ENCODE peak calls at places on chromosomes 6 and 20, in nine cellular contexts. W, V, X, Y, A, N, Q, S and J are unnamed samples. For H3K4me1, the result is how much of the 10 kb centered on the place peaks cover.

GRCh38 chr6:31768717-31769257 is 6.3 kb downstream of the SAPCD1 start:
- DNase-seq in X (no peak), V (no peak), W (no peak), Y (no peak), A (no peak), Q (no peak), S (no peak), N (no peak), J (no peak)

GRCh38 chr6:219641-220198 is 72.6 kb upstream of the DUSP22 start:
- DNase-seq in V (peak), Q (peak), W (no peak), A (no peak), S (peak), X (peak), Y (no peak), N (peak), J (peak)

GRCh38 chr6:32558426-32559057 is 28.5 kb upstream of the HLA-DRB5 start:
- DNase-seq in W (no peak), X (no peak), V (no peak), Y (no peak), Q (no peak), A (no peak), N (no peak), S (no peak), J (no peak)

GRCh38 chr20:36274248-36274841 is 31.8 kb upstream of the DLGAP4 start:
- DNase-seq in X (no peak), S (no peak), N (no peak), A (no peak), V (no peak), Q (no peak), W (no peak), Y (no peak), J (no peak)

GRCh38 chr6:167245586-167245985 is 45.5 kb upstream of the UNC93A start:
- DNase-seq in A (no peak), N (no peak), Y (no peak), X (no peak), Q (no peak), S (no peak), W (no peak), V (no peak), J (no peak)

GRCh38 chr6:43997342-43997677 is 129.9 kb downstream of the MRPL14 start:
- DNase-seq in W (no peak), S (no peak), V (no peak), X (no peak), Y (peak), A (no peak), N (no peak), Q (no peak), J (no peak)

GRCh38 chr6:14775528-14775927 is 470.3 kb upstream of the JARID2 start:
- DNase-seq in N (no peak), A (no peak), Q (no peak), X (no peak), S (no peak), V (no peak), Y (no peak), W (no peak), J (no peak)

GRCh38 chr6:33613146-33613793 is 7.9 kb upstream of the ITPR3 start:
- DNase-seq in N (no peak), S (peak), Q (peak), W (no peak), A (no peak), V (no peak), Y (no peak), X (no peak), J (no peak)

GRCh38 chr6:17334265-17334664 is 53.1 kb downstream of the RBM24 start:
- DNase-seq in Y (no peak), S (peak), A (no peak), Q (peak), N (no peak), W (no peak), X (no peak), V (no peak), J (no peak)

GRCh38 chr20:58008413-58008812 is 220.0 kb downstream of the ANKRD60 start:
- DNase-seq in X (no peak), N (no peak), Y (no peak), A (no peak), V (no peak), S (no peak), W (peak), Q (no peak), J (no peak)

GRCh38 chr6:138404666-138405337 is 779 bp downstream of the HEBP2 start:
- DNase-seq in X (no peak), Y (peak), Q (peak), W (peak), V (peak), S (no peak), A (no peak), N (no peak), J (peak)

GRCh38 chr20:52054123-52054522 is 137.5 kb downstream of the ZFP64 start:
- DNase-seq in Q (no peak), W (no peak), V (no peak), X (no peak), N (no peak), A (no peak), Y (no peak), S (no peak), J (no peak)

GRCh38 chr20:20225325-20225724 is 142.6 kb upstream of the INSM1 start:
- DNase-seq in V (no peak), W (no peak), Q (no peak), Y (no peak), S (no peak), A (no peak), N (no peak), X (no peak), J (no peak)

GRCh38 chr6:130848945-130849344 is 21.7 kb downstream of the SMLR1 start:
- DNase-seq in V (no peak), X (no peak), N (no peak), W (no peak), Q (peak), S (no peak), Y (no peak), A (no peak), J (no peak)

GRCh38 chr6:159130846-159131245 is 38.4 kb upstream of the FNDC1 start:
- DNase-seq in Q (no peak), N (no peak), V (no peak), W (no peak), S (no peak), Y (no peak), X (no peak), A (no peak), J (no peak)

GRCh38 chr20:32820698-32821378 is 1.1 kb downstream of the MAPRE1 start:
- DNase-seq in A (no peak), W (peak), Q (no peak), N (no peak), V (no peak), Y (peak), S (peak), X (no peak), J (no peak)

GRCh38 chr20:36279362-36279761 is 26.8 kb upstream of the DLGAP4 start:
- DNase-seq in A (no peak), V (no peak), Q (no peak), N (no peak), W (no peak), X (no peak), Y (no peak), S (no peak), J (no peak)

GRCh38 chr20:61666471-61666832 is 399.2 kb downstream of the TAF4 start:
- DNase-seq in A (no peak), V (no peak), X (no peak), Y (no peak), N (no peak), S (no peak), W (no peak), Q (no peak), J (no peak)

GRCh38 chr6:56730663-56731529 is 88.2 kb upstream of the DST start:
- DNase-seq in V (peak), X (no peak), N (no peak), Y (no peak), S (peak), A (peak), Q (peak), W (no peak), J (peak)

GRCh38 chr6:77264970-77265369 is 198.3 kb downstream of the HTR1B start:
- DNase-seq in V (no peak), S (no peak), X (no peak), W (no peak), Q (no peak), A (no peak), N (no peak), Y (no peak), J (no peak)

GRCh38 chr20:50278684-50279531 is 88.3 kb downstream of the CEBPB start:
- DNase-seq in S (peak), X (peak), W (no peak), V (peak), Q (peak), A (no peak), N (peak), Y (peak), J (peak)

GRCh38 chr6:31660224-31660997 is at the start of gene C6orf47:
- DNase-seq in S (peak), Y (peak), A (no peak), X (peak), Q (peak), V (peak), N (peak), W (peak), J (peak)

GRCh38 chr20:50762435-50763201 is 31.2 kb downstream of the PARD6B start:
- DNase-seq in Q (peak), A (peak), V (no peak), Y (peak), N (peak), X (peak), S (peak), W (peak), J (peak)

GRCh38 chr6:22470454-22471368 is 98.7 kb upstream of the HDGFL1 start:
- DNase-seq in W (peak), S (peak), Q (peak), N (peak), Y (peak), V (no peak), A (peak), X (peak), J (peak)

GRCh38 chr6:148528292-148528691 is 185.7 kb downstream of the SASH1 start:
- DNase-seq in Y (no peak), S (peak), X (no peak), V (no peak), N (no peak), Q (peak), W (no peak), A (no peak), J (no peak)

GRCh38 chr6:166244353-166245045 is 63.7 kb downstream of the PRR18 start:
- DNase-seq in W (no peak), S (no peak), A (no peak), Y (no peak), X (no peak), N (no peak), Q (no peak), V (no peak), J (no peak)

GRCh38 chr6:100504786-100505737 is 40.3 kb upstream of the SIM1 start:
- DNase-seq in V (peak), W (no peak), S (peak), X (peak), N (no peak), Q (peak), Y (no peak), A (peak), J (no peak)

GRCh38 chr6:6191909-6192308 is 128.6 kb downstream of the F13A1 start:
- DNase-seq in Q (no peak), S (no peak), V (no peak), W (no peak), N (no peak), Y (no peak), A (no peak), X (no peak), J (no peak)

GRCh38 chr6:164085552-164086325 is 671.2 kb downstream of the QKI start:
- DNase-seq in V (peak), Y (no peak), N (no peak), Q (peak), A (no peak), X (peak), W (no peak), S (peak), J (no peak)

GRCh38 chr6:41786451-41787218 is 859 bp upstream of the TOMM6 start:
- DNase-seq in Q (peak), N (peak), V (peak), A (no peak), X (peak), Y (peak), W (peak), S (peak), J (peak)

GRCh38 chr6:43247115-43247999 is 4.1 kb downstream of the TTBK1 start:
- DNase-seq in A (no peak), Y (peak), Q (peak), S (peak), N (peak), W (peak), X (peak), V (peak), J (peak)

GRCh38 chr20:16821211-16822089 is 73.3 kb downstream of the OTOR start:
- DNase-seq in S (peak), A (peak), V (peak), W (no peak), N (no peak), X (no peak), Y (no peak), Q (peak), J (peak)

GRCh38 chr6:37952027-37952426 is 132.5 kb downstream of the ZFAND3 start:
- DNase-seq in S (no peak), Q (no peak), V (no peak), Y (no peak), W (no peak), A (no peak), X (no peak), N (no peak), J (no peak)

DNA sequence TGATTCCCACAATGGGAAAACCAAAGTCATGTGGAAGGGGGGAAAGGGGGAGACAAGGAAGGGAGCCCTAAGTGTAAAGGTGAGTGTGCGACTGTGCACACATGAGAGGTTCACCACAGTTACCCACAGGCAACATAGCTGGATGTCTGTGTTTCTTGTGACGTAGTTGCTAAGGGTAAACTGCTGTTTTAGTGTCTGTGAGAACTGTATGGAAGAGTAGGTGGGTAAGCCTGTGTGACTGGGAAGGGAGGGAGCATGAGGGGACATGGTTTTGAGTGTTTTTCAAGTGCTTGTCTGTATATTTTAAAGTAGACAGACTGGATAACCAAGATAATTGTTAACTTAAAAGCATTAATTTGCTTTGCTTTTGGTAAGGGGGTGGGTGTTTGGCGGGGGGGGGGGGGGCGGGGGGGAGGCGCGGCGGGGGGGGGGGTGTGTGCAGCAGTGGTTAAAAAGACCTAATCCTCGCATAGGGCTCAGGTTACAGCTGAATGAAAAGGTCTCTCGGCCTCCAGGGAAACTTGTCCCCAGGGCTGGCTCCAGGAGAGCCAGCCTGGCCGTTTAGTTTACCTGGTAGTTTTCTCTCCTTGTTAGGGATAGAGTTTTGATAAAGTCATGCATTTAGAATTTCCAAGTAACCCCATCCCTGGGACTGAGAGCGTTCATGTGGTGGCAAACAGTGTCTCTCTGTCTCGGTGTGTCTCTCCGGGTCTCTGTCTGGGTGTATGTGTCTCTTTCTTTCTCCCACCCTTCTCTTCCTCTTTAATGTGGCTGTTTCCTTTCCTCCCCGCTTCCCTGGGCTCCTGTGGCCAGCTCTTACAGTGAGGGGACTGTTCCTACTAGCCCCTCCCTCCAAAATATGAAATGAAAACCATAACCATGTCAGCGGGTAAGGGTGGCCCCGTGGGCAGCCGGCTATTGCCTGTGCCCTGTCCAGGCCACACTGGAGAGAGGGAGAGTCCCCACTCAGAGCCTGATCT is 3.4 kb downstream of the SCUBE3 start:
- DNase-seq in W (no peak), X (no peak), N (no peak), Y (no peak), S (no peak), A (no peak), V (no peak), Q (no peak), J (no peak)
- H3K4me1 ChIP-seq in W (under half), X (under half), N (under half), Y (under half), S (under half), A (under half), V (under half), Q (under half), J (under half)

GRCh38 chr6:132964101-132964867 is 149.9 kb downstream of the RPS12 start:
- DNase-seq in Y (no peak), V (peak), W (no peak), A (no peak), S (peak), Q (peak), X (no peak), N (no peak), J (no peak)
- H3K27ac ChIP-seq in Y (no peak), V (no peak), W (no peak), A (no peak), S (no peak), Q (no peak), X (no peak), N (no peak), J (no peak)

GRCh38 chr20:45817652-45818194 is 5.3 kb downstream of the UBE2C start:
- DNase-seq in A (no peak), Y (no peak), N (peak), Q (peak), X (no peak), V (peak), S (peak), W (no peak), J (no peak)

GRCh38 chr20:45821942-45822341 is 5.2 kb downstream of the TNNC2 start:
- DNase-seq in W (no peak), N (no peak), V (no peak), Y (peak), S (no peak), X (no peak), Q (no peak), A (no peak), J (no peak)

GRCh38 chr20:45819466-45819865 is 7.0 kb downstream of the UBE2C start:
- DNase-seq in N (no peak), V (no peak), Y (no peak), X (no peak), Q (no peak), S (no peak), W (no peak), A (no peak), J (no peak)

GRCh38 chr20:45816951-45817651 is 4.7 kb downstream of the UBE2C start:
- DNase-seq in Y (no peak), S (no peak), N (no peak), A (no peak), Q (no peak), W (no peak), X (no peak), V (no peak), J (no peak)

DNA sequence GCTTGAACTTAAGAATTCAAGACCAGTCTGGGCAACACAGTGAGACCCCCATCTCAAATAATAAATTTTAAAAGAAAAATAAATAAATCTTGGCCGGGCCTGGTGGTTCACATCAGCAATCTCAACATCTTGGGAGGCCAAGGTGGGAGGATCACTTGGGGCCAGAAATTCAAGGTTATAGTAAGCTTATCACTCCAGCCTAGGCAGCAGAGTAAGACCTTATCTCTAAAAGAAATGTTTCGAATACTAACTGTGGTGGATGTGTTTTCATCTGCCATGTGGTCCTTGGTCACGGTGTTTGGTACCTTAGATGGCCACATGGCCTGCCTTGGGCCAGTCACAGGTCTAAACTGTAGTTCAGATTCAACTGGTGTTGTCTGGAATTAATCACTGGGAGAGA is 5.8 kb downstream of the UBE2C start:
- DNase-seq in A (no peak), N (no peak), W (no peak), V (no peak), Y (no peak), X (no peak), Q (no peak), S (no peak), J (no peak)
- H3K4me1 ChIP-seq in A (under half), N (under half), W (under half), V (under half), Y (under half), X (under half), Q (under half), S (under half), J (under half)

GRCh38 chr6:110529907-110530306 is 53.5 kb upstream of the SLC22A16 start:
- DNase-seq in Q (peak), A (no peak), Y (no peak), V (peak), N (no peak), X (no peak), S (peak), W (no peak), J (no peak)
- H3K27ac ChIP-seq in Q (peak), A (peak), Y (no peak), V (no peak), N (no peak), X (no peak), S (no peak), W (no peak), J (no peak)

DNA sequence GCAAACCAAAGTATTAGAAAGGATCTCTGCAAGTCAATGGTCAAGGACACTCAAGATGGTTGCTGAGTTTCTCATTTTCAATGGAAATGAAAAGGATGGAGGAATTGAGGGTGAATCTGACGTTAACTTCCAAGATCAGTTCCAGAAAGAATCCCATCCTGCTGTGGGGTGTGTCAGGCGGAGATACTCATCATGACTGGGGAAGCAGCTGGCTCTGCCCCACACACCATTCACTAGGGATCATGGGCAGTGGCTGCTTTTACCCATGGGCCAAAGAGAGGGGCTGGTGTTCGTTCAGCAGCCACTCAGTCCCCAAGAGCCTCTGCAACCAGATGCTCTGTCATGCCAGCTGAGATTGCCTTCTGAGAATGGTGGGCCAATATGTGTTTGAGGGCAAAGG is 102.3 kb upstream of the KCNK16 start:
- DNase-seq in W (no peak), Q (no peak), V (no peak), X (no peak), A (no peak), N (no peak), S (no peak), Y (no peak), J (no peak)
- H3K4me1 ChIP-seq in W (under half), Q (under half), V (under half), X (under half), A (under half), N (under half), S (under half), Y (under half), J (under half)